ENCODE peak calls at places on chromosomes 6 and 20, in four cellular contexts. One of them, this sample, is unnamed.

GRCh38 chr6:28789553-28790083 is 134.2 kb downstream of the TRIM27 start:
- DNase-seq in caudate nucleus: peak
- DNase-seq in right cardiac atrium: no peak
- DNase-seq in keratinocyte: peak
- DNase-seq in this sample: no peak

GRCh38 chr6:52049252-52050050 is 38.0 kb downstream of the PKHD1 start:
- DNase-seq in right cardiac atrium: no peak
- DNase-seq in keratinocyte: peak
- DNase-seq in caudate nucleus: no peak
- DNase-seq in this sample: peak

GRCh38 chr6:128276311-128276710 is 244.1 kb downstream of the PTPRK start:
- DNase-seq in right cardiac atrium: no peak
- DNase-seq in caudate nucleus: no peak
- DNase-seq in keratinocyte: no peak
- DNase-seq in this sample: no peak

GRCh38 chr6:33620158-33620583 is 951 bp upstream of the ITPR3 start:
- DNase-seq in keratinocyte: no peak
- DNase-seq in caudate nucleus: no peak
- DNase-seq in right cardiac atrium: peak
- DNase-seq in this sample: no peak

GRCh38 chr20:38932457-38933120 is 6.4 kb downstream of the FAM83D start:
- DNase-seq in caudate nucleus: no peak
- DNase-seq in keratinocyte: no peak
- DNase-seq in right cardiac atrium: peak
- DNase-seq in this sample: no peak

GRCh38 chr6:162777091-162777490 is 49.3 kb downstream of the PACRG start:
- DNase-seq in right cardiac atrium: peak
- DNase-seq in caudate nucleus: no peak
- DNase-seq in keratinocyte: no peak
- DNase-seq in this sample: no peak

GRCh38 chr6:165615629-165616028 is 47.4 kb downstream of the PDE10A start:
- DNase-seq in keratinocyte: no peak
- DNase-seq in caudate nucleus: no peak
- DNase-seq in right cardiac atrium: no peak
- DNase-seq in this sample: no peak

GRCh38 chr6:136326038-136326561 is 36.5 kb upstream of the BCLAF1 start:
- DNase-seq in caudate nucleus: no peak
- DNase-seq in keratinocyte: no peak
- DNase-seq in right cardiac atrium: no peak
- DNase-seq in this sample: no peak

GRCh38 chr6:167543602-167544506 is 219.0 kb downstream of the TTLL2 start:
- DNase-seq in keratinocyte: no peak
- DNase-seq in right cardiac atrium: no peak
- DNase-seq in caudate nucleus: no peak
- DNase-seq in this sample: no peak

GRCh38 chr6:156880913-156881312 is 103.7 kb downstream of the ARID1B start:
- DNase-seq in keratinocyte: no peak
- DNase-seq in caudate nucleus: no peak
- DNase-seq in right cardiac atrium: no peak
- DNase-seq in this sample: no peak

GRCh38 chr6:30325873-30326445 is 768 bp upstream of the TRIM39 start:
- DNase-seq in keratinocyte: no peak
- DNase-seq in right cardiac atrium: peak
- DNase-seq in caudate nucleus: no peak
- DNase-seq in this sample: peak

GRCh38 chr6:25603251-25603650 is 48.8 kb upstream of the SCGN start:
- DNase-seq in keratinocyte: no peak
- DNase-seq in right cardiac atrium: no peak
- DNase-seq in caudate nucleus: no peak
- DNase-seq in this sample: no peak

GRCh38 chr6:19789100-19789805 is 47.9 kb upstream of the ID4 start:
- DNase-seq in right cardiac atrium: no peak
- DNase-seq in keratinocyte: no peak
- DNase-seq in caudate nucleus: no peak
- DNase-seq in this sample: no peak

DNA sequence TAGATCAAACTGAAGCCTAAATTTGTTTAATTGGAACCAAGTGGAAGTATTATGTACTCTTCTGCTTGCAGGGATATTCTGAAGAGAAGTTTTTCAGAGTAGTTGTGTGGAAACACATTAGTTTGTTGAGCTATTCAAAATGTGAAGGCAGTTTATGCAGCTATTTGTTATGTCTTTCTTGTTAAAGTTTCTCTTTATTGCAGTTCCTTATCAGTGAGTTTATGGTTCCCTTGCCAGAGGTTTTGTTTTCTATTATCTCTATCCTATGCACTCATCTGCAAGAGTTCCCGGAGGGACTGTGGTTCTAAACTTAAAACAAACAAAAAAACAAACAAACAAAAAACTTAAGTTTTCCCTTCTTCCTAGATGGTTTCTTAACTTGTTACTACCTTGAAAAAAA is 143.7 kb upstream of the SLC22A16 start:
- DNase-seq in keratinocyte: no peak
- DNase-seq in right cardiac atrium: no peak
- DNase-seq in caudate nucleus: no peak
- DNase-seq in this sample: no peak
- H3K27ac ChIP-seq in keratinocyte: no peak
- H3K27ac ChIP-seq in right cardiac atrium: no peak
- H3K27ac ChIP-seq in caudate nucleus: peak
- H3K27ac ChIP-seq in this sample: no peak

GRCh38 chr6:144346719-144347446 is 61.7 kb downstream of the UTRN start:
- DNase-seq in caudate nucleus: no peak
- DNase-seq in right cardiac atrium: no peak
- DNase-seq in keratinocyte: no peak
- DNase-seq in this sample: no peak

GRCh38 chr6:144344651-144345050 is 59.5 kb downstream of the UTRN start:
- DNase-seq in keratinocyte: no peak
- DNase-seq in caudate nucleus: no peak
- DNase-seq in right cardiac atrium: no peak
- DNase-seq in this sample: peak

GRCh38 chr6:144341831-144342527 is 56.8 kb downstream of the UTRN start:
- DNase-seq in caudate nucleus: no peak
- DNase-seq in keratinocyte: no peak
- DNase-seq in right cardiac atrium: no peak
- DNase-seq in this sample: no peak

GRCh38 chr6:144345451-144345850 is 60.3 kb downstream of the UTRN start:
- DNase-seq in keratinocyte: no peak
- DNase-seq in right cardiac atrium: no peak
- DNase-seq in caudate nucleus: no peak
- DNase-seq in this sample: no peak

DNA sequence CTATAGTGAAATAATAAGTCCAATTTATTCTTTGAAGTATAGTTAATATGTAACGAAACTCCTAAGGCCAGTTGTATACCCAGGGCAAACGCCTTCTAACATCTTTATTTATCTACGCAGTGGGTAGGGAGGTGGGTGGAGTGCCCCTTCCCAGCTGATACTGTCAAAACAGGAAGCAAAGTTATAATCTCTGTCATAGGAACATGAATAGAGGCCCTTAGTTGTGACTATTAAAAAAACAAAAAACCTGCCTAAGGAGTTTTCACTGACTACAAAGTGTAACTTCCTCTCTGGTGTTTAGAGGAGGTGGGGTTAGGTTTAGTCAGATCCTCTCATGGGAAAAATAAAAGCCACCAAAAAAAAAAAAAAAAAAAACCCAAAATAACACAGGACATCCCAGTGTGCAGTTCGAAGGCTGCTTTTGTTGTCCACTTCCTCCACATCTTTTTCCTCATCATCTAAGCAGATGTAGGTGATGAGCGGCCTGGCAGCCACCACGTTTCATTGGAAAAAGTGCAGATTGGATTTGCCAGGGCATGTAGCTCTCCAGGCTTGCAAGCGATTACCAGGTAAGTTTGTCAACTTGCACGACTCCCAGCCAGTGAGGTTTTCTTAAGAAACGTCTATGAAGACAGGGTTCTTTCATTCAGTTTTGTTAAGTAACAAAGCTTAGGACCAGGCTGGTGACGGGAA is 58.7 kb downstream of the UTRN start:
- DNase-seq in caudate nucleus: no peak
- DNase-seq in right cardiac atrium: no peak
- DNase-seq in keratinocyte: no peak
- DNase-seq in this sample: peak
- H3K27ac ChIP-seq in caudate nucleus: peak
- H3K27ac ChIP-seq in right cardiac atrium: peak
- H3K27ac ChIP-seq in keratinocyte: peak
- H3K27ac ChIP-seq in this sample: peak

DNA sequence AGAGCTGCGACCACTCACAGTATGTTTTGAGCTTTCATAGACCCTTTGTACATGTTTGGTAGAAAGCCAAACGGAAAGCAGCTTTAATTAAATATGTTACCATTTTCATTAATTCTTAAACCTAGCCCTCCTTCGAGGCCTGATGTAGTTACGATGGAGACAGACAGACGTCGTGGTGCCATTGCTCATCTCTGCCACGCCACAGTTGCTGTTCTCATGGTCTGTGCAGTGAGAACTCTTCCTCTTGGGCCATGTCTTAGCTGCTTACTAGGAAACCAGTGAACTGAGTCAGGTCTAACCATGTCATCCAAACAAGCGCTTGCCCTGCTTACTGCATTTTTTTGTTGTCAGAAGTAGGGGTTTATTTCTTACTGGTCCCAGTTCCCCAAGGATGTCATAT is 62.8 kb downstream of the SNX9 start:
- DNase-seq in keratinocyte: no peak
- DNase-seq in caudate nucleus: no peak
- DNase-seq in right cardiac atrium: no peak
- DNase-seq in this sample: no peak
- H3K27ac ChIP-seq in keratinocyte: no peak
- H3K27ac ChIP-seq in caudate nucleus: peak
- H3K27ac ChIP-seq in right cardiac atrium: no peak
- H3K27ac ChIP-seq in this sample: peak

DNA sequence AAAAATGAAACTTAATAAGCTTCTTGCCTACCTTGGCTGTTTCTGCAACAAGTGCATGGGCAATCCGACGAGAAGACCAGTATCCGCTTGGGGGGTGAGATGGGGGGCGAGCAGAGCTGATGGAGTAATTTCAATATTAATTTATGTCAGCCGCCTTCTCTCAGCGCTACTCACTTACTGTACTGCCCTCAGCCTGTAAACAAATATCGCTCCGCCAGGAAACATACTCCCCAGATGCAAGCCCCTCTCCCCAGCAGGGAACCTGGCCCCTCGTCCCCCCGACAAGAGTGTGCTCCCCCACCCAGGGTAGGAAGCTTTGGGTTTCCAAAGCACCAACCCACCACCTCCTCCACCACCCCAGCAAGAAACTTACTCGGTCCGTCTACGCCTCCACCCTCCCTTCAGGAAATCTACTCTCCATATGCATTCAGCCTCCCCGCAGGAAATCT is 556 bp downstream of the TRERF1 start:
- DNase-seq in caudate nucleus: no peak
- DNase-seq in keratinocyte: no peak
- DNase-seq in right cardiac atrium: no peak
- DNase-seq in this sample: peak
- H3K27ac ChIP-seq in caudate nucleus: peak
- H3K27ac ChIP-seq in keratinocyte: peak
- H3K27ac ChIP-seq in right cardiac atrium: no peak
- H3K27ac ChIP-seq in this sample: peak

DNA sequence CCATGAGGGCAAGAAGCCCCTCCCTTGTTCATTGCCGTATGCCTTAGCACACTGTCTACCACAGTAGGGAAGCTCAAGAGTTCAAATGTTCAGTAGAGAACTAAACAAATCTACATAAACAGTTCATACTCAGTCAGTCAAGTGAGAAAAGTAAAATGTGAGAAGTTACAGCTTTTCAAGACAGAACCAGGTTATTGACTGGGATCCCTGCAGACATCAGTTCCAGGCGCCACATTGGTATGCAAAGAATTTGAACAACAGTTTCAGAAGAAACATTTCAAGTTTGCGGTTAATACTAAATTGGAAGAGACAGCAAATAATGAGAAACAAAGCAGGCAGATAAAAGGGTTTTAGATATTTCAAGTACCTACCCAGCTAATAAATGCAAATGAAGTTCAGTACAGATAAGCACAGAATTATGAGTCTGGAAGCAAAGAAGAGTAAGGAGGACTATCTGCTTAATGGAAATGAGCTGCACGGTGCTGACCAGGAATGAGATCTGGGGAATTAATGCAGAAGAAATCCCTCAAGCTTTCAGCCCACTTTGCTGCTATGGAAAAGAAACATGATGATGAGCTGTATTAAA is 246.2 kb downstream of the HACE1 start:
- DNase-seq in caudate nucleus: no peak
- DNase-seq in keratinocyte: no peak
- DNase-seq in right cardiac atrium: no peak
- DNase-seq in this sample: no peak
- H3K27ac ChIP-seq in caudate nucleus: no peak
- H3K27ac ChIP-seq in keratinocyte: no peak
- H3K27ac ChIP-seq in right cardiac atrium: no peak
- H3K27ac ChIP-seq in this sample: no peak

GRCh38 chr6:80523029-80523428 is 416.6 kb downstream of the BCKDHB start:
- DNase-seq in caudate nucleus: no peak
- DNase-seq in keratinocyte: no peak
- DNase-seq in right cardiac atrium: no peak
- DNase-seq in this sample: no peak

GRCh38 chr6:80527552-80528052 is 421.1 kb downstream of the BCKDHB start:
- DNase-seq in right cardiac atrium: no peak
- DNase-seq in caudate nucleus: no peak
- DNase-seq in keratinocyte: no peak
- DNase-seq in this sample: no peak

GRCh38 chr6:80522556-80522955 is 416.1 kb downstream of the BCKDHB start:
- DNase-seq in caudate nucleus: no peak
- DNase-seq in keratinocyte: no peak
- DNase-seq in right cardiac atrium: no peak
- DNase-seq in this sample: no peak

GRCh38 chr6:80520195-80520594 is 413.7 kb downstream of the BCKDHB start:
- DNase-seq in keratinocyte: no peak
- DNase-seq in right cardiac atrium: no peak
- DNase-seq in caudate nucleus: no peak
- DNase-seq in this sample: no peak

GRCh38 chr6:80523531-80523970 is 417.1 kb downstream of the BCKDHB start:
- DNase-seq in caudate nucleus: no peak
- DNase-seq in right cardiac atrium: no peak
- DNase-seq in keratinocyte: no peak
- DNase-seq in this sample: no peak
- H3K27ac ChIP-seq in caudate nucleus: no peak
- H3K27ac ChIP-seq in right cardiac atrium: no peak
- H3K27ac ChIP-seq in keratinocyte: no peak
- H3K27ac ChIP-seq in this sample: no peak

DNA sequence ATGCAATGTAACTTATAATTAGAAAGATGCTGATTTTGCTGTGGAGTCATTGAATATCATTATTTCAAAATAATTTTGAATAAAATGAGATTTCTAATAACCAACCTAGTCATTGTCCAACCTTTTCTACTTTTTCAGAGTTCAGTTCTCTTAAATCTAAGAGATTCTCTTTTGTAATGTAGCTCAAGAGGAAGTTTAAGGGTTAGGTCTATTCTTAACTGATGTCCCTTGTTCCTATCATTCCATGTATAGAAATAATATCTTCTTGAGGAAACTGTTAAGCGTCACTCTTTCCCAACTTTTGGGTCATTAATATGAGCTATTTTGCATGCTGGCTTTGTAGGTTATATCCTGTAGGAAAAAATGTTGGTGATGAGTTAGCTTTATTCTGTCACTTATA is 27.0 kb downstream of the RNF144B start:
- DNase-seq in keratinocyte: no peak
- DNase-seq in right cardiac atrium: no peak
- DNase-seq in caudate nucleus: no peak
- DNase-seq in this sample: no peak
- H3K27ac ChIP-seq in keratinocyte: no peak
- H3K27ac ChIP-seq in right cardiac atrium: no peak
- H3K27ac ChIP-seq in caudate nucleus: no peak
- H3K27ac ChIP-seq in this sample: no peak